ENCODE peak calls at places on chromosome 4, in five cellular contexts. D is Peyer's patch, B is breast epithelium, T is esophagus squamous epithelium, F is stomach. V is an unnamed sample.

GRCh38 chr4:158314756-158315487 is 104.6 kb downstream of the TMEM144 start:
- DNase-seq in D (no peak), B (no peak), T (no peak), F (no peak), V (no peak)

GRCh38 chr4:113474017-113474416 is 287.5 kb downstream of the CAMK2D start:
- DNase-seq in D (no peak), B (no peak), T (no peak), F (no peak), V (peak)

GRCh38 chr4:114927881-114928280 is 185.5 kb downstream of the NDST4 start:
- DNase-seq in D (no peak), B (no peak), T (no peak), F (no peak), V (no peak)

GRCh38 chr4:25821899-25822298 is 40.9 kb downstream of the SEL1L3 start:
- DNase-seq in D (no peak), B (no peak), T (no peak), F (no peak), V (no peak)

GRCh38 chr4:93710847-93711430 is 117.6 kb upstream of the ATOH1 start:
- DNase-seq in D (no peak), B (no peak), T (no peak), F (no peak), V (no peak)

GRCh38 chr4:100189820-100190642 is at the start of gene DDIT4L:
- DNase-seq in D (no peak), B (peak), T (no peak), F (peak), V (peak)

GRCh38 chr4:52091811-52092210 is 40.7 kb downstream of the SPATA18 start:
- DNase-seq in D (no peak), B (no peak), T (no peak), F (no peak), V (no peak)

GRCh38 chr4:40330536-40330935 is 4.6 kb upstream of the CHRNA9 start:
- DNase-seq in D (no peak), B (no peak), T (no peak), F (no peak), V (no peak)

GRCh38 chr4:6568689-6569332 is 6.2 kb upstream of the MAN2B2 start:
- DNase-seq in D (no peak), B (no peak), T (no peak), F (no peak), V (peak)

GRCh38 chr4:165991325-165992180 is 118.5 kb downstream of the TLL1 start:
- DNase-seq in D (no peak), B (no peak), T (no peak), F (no peak), V (no peak)

GRCh38 chr4:16659120-16659519 is 239.3 kb downstream of the LDB2 start:
- DNase-seq in D (no peak), B (no peak), T (no peak), F (no peak), V (no peak)

GRCh38 chr4:8285976-8286718 is 16.6 kb downstream of the HTRA3 start:
- DNase-seq in D (no peak), B (no peak), T (no peak), F (no peak), V (no peak)

GRCh38 chr4:185396724-185397402 is at the start of gene ANKRD37:
- DNase-seq in D (no peak), B (peak), T (no peak), F (peak), V (no peak)

GRCh38 chr4:15012017-15012788 is 9.9 kb downstream of the CPEB2 start:
- DNase-seq in D (no peak), B (no peak), T (no peak), F (no peak), V (no peak)

GRCh38 chr4:179509489-179509888 is 2067.3 kb upstream of the AGA start:
- DNase-seq in D (no peak), B (no peak), T (no peak), F (no peak), V (no peak)

GRCh38 chr4:20254517-20255250 is 3.0 kb downstream of the SLIT2 start:
- DNase-seq in D (no peak), B (peak), T (no peak), F (no peak), V (no peak)

GRCh38 chr4:25236971-25237370 is 3.1 kb downstream of the PI4K2B start:
- DNase-seq in D (no peak), B (no peak), T (no peak), F (no peak), V (no peak)

GRCh38 chr4:185849543-185850185 is 37.7 kb upstream of the SORBS2 start:
- DNase-seq in D (no peak), B (no peak), T (no peak), F (no peak), V (no peak)

GRCh38 chr4:113556382-113557134 is 205.0 kb downstream of the CAMK2D start:
- DNase-seq in D (no peak), B (no peak), T (no peak), F (no peak), V (no peak)

DNA sequence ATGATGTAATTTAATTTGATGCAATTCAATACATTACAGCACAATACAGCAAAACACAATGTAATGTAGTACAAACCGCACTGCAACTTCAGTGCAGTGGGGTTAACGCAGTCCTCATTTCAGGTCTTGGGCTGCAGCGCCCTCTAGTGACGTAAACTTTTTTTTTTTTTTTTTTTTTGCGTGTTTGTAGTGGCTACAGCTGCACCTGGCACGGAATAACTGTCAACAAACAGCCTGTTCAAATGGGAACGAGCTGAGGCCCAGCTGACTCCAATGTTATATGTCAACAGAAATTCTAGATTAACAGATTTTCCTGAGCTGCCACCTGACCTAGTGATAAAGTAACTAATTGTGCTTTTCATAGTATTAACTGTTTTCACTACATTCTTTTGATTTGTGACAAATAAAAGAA is 33.5 kb upstream of the RASSF6 start:
- DNase-seq in D (peak), B (no peak), T (no peak), F (peak), V (peak)
- H3K27ac ChIP-seq in D (no peak), B (no peak), T (no peak), F (no peak), V (no peak)

DNA sequence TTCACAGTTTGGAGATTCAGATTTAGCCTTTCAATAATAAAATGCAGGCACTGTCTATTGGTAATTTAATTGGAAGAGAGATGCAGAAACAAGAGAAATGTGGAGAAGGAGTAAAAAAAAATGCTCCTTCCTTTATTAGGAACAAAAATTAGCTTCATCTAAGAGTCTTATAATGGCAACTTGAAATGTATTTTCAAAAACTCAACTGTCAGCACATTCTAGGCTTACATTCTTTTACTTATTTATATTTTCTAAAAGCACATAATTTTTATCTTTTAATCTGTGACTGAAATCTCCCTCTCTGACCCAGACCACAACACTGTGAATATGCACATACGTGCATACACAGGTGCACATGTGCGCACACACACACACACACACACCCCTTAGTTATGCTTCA is 29.8 kb downstream of the NR3C2 start:
- DNase-seq in D (no peak), B (no peak), T (no peak), F (no peak), V (no peak)
- TF ChIP-seq POLR2A in D (no peak), B (no peak), T (no peak), F (no peak), V (no peak)

GRCh38 chr4:70920592-70920991 is 18.4 kb downstream of the MOB1B start:
- DNase-seq in D (no peak), B (no peak), T (no peak), F (no peak), V (no peak)
- H3K27ac ChIP-seq in D (no peak), B (no peak), T (no peak), F (no peak), V (no peak)

DNA sequence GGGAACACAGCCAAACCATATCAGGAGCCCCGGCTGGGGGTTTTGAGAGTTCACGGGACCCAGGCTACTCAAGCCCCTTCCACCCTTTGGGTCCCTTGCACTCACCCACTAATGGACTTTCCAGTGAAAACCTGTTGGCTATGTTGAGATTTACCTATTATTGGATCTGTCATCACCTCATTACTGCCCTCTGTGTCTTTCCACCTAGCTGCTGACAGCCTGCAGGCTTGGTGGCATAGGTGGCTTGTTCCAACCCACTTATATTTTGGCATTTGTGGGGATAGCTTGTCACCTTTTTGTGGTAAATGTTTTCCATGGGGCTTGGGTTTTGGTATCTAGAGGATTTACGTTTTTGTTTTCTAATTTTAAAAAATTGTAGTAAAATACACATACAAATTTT is 23.9 kb downstream of the IGFBP7 start:
- DNase-seq in D (no peak), B (no peak), T (no peak), F (no peak), V (no peak)
- TF ChIP-seq POLR2A in D (no peak), B (no peak), T (no peak), F (no peak), V (no peak)

GRCh38 chr4:10108818-10109783 is 7.5 kb downstream of the WDR1 start:
- DNase-seq in D (no peak), B (no peak), T (no peak), F (no peak), V (no peak)
- H3K27ac ChIP-seq in D (no peak), B (peak), T (peak), F (no peak), V (no peak)

V was measured in HCT116.